ENCODE peak calls at places on chromosomes 7 and 10, in seven cellular contexts. G, L, K, N, S, A and R are unnamed samples.

GRCh38 chr7:99407849-99408346 is 499 bp downstream of the PDAP1 start:
- DNase-seq in L (peak), G (peak), A (peak), K (no peak), S (peak), N (no peak), R (no peak)

GRCh38 chr7:12092499-12093130 is 118.5 kb upstream of the TMEM106B start:
- DNase-seq in K (no peak), L (no peak), G (no peak), N (no peak), S (no peak), A (no peak), R (no peak)

GRCh38 chr7:50208335-50208982 is 96.1 kb upstream of the IKZF1 start:
- DNase-seq in A (no peak), G (no peak), S (no peak), L (no peak), K (no peak), N (no peak), R (no peak)

GRCh38 chr10:102344067-102344466 is 51.4 kb upstream of the NFKB2 start:
- DNase-seq in L (peak), N (no peak), G (no peak), A (peak), S (no peak), K (no peak), R (no peak)

GRCh38 chr7:137850586-137850985 is 3.8 kb upstream of the DGKI start:
- DNase-seq in L (no peak), K (no peak), N (no peak), S (no peak), G (no peak), A (no peak), R (no peak)

GRCh38 chr10:14758994-14759664 is 15.6 kb downstream of the FAM107B start:
- DNase-seq in N (no peak), K (no peak), L (no peak), G (no peak), S (no peak), A (no peak), R (no peak)

GRCh38 chr10:95543459-95543858 is 17.7 kb downstream of the SORBS1 start:
- DNase-seq in S (no peak), N (no peak), A (no peak), G (no peak), L (no peak), K (no peak), R (no peak)

GRCh38 chr10:7532723-7533498 is 122.1 kb upstream of the SFMBT2 start:
- DNase-seq in L (no peak), G (no peak), A (no peak), S (no peak), N (no peak), K (no peak), R (no peak)

GRCh38 chr7:12582362-12582761 is 11.8 kb downstream of the SCIN start:
- DNase-seq in L (no peak), N (no peak), G (no peak), A (no peak), S (no peak), K (no peak), R (no peak)

GRCh38 chr10:78458983-78459638 is 425.4 kb downstream of the RPS24 start:
- DNase-seq in A (no peak), G (no peak), K (no peak), N (peak), S (no peak), L (peak), R (no peak)

GRCh38 chr7:13992621-13992982 is 3.1 kb upstream of the ETV1 start:
- DNase-seq in K (no peak), A (no peak), L (no peak), S (no peak), G (no peak), N (no peak), R (no peak)

GRCh38 chr7:107169120-107170050 is 582 bp downstream of the HBP1 start:
- DNase-seq in A (peak), S (peak), L (peak), G (peak), K (peak), N (peak), R (peak)
- TF ChIP-seq CTCF in A (no peak), S (peak), L (no peak), G (no peak), K (no peak), N (no peak), R (no peak)

GRCh38 chr10:75236178-75236825 is 545 bp upstream of the COMTD1 start:
- DNase-seq in L (no peak), G (no peak), N (no peak), S (no peak), K (no peak), A (no peak), R (no peak)
- TF ChIP-seq CTCF in L (no peak), G (no peak), N (no peak), S (no peak), K (peak), A (peak), R (peak)

GRCh38 chr7:87060288-87060537 is 759 bp upstream of the ELAPOR2 start:
- DNase-seq in K (no peak), S (no peak), L (no peak), A (no peak), N (no peak), G (no peak), R (no peak)

GRCh38 chr7:87057210-87057609 is 2.2 kb downstream of the ELAPOR2 start:
- DNase-seq in A (no peak), G (no peak), K (no peak), N (no peak), S (no peak), L (no peak), R (no peak)

GRCh38 chr7:87056346-87056745 is 3.1 kb downstream of the ELAPOR2 start:
- DNase-seq in K (no peak), N (no peak), S (no peak), A (no peak), L (no peak), G (no peak), R (no peak)

GRCh38 chr7:87058739-87059524 is 522 bp downstream of the ELAPOR2 start:
- DNase-seq in N (no peak), L (no peak), G (no peak), A (peak), S (peak), K (peak), R (peak)

GRCh38 chr7:87059525-87060287 is at the start of gene ELAPOR2:
- DNase-seq in L (peak), N (no peak), G (no peak), A (peak), K (peak), S (peak), R (peak)
- TF ChIP-seq CTCF in L (peak), N (peak), G (peak), A (peak), K (peak), S (peak), R (peak)

GRCh38 chr7:128136215-128136597 is 104.9 kb upstream of the LEP start:
- DNase-seq in N (no peak), L (peak), G (no peak), S (no peak), A (no peak), K (no peak), R (no peak)
- TF ChIP-seq CTCF in N (no peak), L (no peak), G (no peak), S (no peak), A (no peak), K (no peak), R (no peak)

DNA sequence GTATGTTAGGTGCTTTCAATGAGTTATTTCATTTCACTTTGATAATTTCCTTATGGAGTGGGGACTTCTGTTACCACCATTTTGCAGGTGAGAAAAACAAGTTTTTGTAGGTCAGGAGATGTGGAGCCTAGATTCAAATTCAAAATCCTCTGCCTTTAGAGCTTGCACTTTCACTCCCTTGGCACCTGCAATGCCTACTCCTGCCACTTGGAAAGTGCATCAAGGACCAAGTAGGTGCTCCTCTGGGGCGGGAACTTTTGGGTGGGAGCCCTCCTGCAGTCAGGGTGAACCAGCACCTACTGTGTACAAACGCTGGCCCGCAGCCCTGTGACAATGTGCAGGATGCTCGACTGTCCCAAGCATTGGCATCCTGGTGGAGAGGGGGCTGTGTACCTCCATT is 199.0 kb downstream of the EMX2 start:
- DNase-seq in A (no peak), L (no peak), S (no peak), K (no peak), G (no peak), N (no peak), R (no peak)
- TF ChIP-seq CTCF in A (peak), L (peak), S (peak), K (no peak), G (no peak), N (peak), R (no peak)

GRCh38 chr7:40507166-40507565 is 372.4 kb downstream of the SUGCT start:
- DNase-seq in L (no peak), G (no peak), N (no peak), A (no peak), K (no peak), S (no peak), R (no peak)
- TF ChIP-seq CTCF in L (no peak), G (no peak), N (no peak), A (no peak), K (no peak), S (no peak), R (no peak)

GRCh38 chr7:3991771-3992231 is 690.3 kb upstream of the FOXK1 start:
- DNase-seq in L (no peak), S (no peak), A (no peak), K (no peak), N (no peak), G (no peak), R (no peak)

GRCh38 chr7:3998060-3998459 is 684.0 kb upstream of the FOXK1 start:
- DNase-seq in K (no peak), L (no peak), N (no peak), S (no peak), A (no peak), G (no peak), R (no peak)

GRCh38 chr7:3992841-3993240 is 689.3 kb upstream of the FOXK1 start:
- DNase-seq in N (no peak), L (no peak), K (no peak), A (no peak), G (no peak), S (no peak), R (no peak)

GRCh38 chr7:3994764-3995163 is 687.3 kb upstream of the FOXK1 start:
- DNase-seq in N (no peak), G (no peak), A (no peak), L (no peak), S (no peak), K (no peak), R (no peak)

DNA sequence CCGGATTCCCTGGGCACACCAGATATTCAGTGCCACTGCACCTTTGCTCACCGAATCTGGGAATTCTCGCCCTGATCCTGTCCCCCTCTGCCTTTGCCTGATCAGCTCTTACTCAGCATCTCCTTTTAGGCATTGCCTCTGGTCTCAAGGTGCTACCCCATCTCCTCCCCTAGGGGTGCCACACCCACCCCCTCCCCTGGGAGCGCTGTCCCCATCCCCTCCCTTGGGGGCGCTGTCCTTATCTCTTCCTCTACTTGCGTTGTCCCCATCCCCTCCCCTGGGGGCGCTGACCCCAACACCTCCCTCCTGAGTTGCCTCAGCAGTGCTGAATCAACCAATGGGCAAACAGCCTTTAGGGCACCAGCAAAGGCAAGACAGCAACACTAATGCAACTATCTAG is 686.9 kb upstream of the FOXK1 start:
- DNase-seq in G (no peak), K (no peak), A (peak), N (no peak), S (no peak), L (no peak), R (no peak)
- TF ChIP-seq CTCF in G (no peak), K (no peak), A (no peak), N (no peak), S (no peak), L (no peak), R (no peak)